ENCODE peak calls at places on chromosomes 12 and 14, in four cellular contexts. V is NCI-H1092 treated with DMSO at 0.1 percent for 48 hours, L is Ammon's horn, T is T-helper 2 cell. A is an unnamed sample.

GRCh38 chr14:99654235-99655000 is 9.5 kb downstream of the HHIPL1 start:
- DNase-seq in L (peak), V (no peak), T (no peak), A (no peak)

GRCh38 chr12:22246438-22246837 is 88.1 kb downstream of the ST8SIA1 start:
- DNase-seq in V (no peak), L (no peak), T (no peak), A (no peak)

GRCh38 chr14:61565836-61566536 is 129.3 kb upstream of the HIF1A start:
- DNase-seq in V (no peak), L (no peak), T (no peak), A (no peak)

GRCh38 chr14:37253905-37254304 is 56.2 kb downstream of the MIPOL1 start:
- DNase-seq in T (no peak), L (no peak), V (no peak), A (no peak)

GRCh38 chr12:79409562-79409961 is 281.2 kb downstream of the PAWR start:
- DNase-seq in V (no peak), L (peak), T (no peak), A (no peak)

GRCh38 chr12:2283910-2284309 is 231.1 kb downstream of the CACNA1C start:
- DNase-seq in T (no peak), L (no peak), V (no peak), A (no peak)

GRCh38 chr14:74244115-74244514 is 4.9 kb downstream of the VSX2 start:
- DNase-seq in T (no peak), L (no peak), V (no peak), A (no peak)

GRCh38 chr12:22709292-22709691 is 84.3 kb downstream of the ETNK1 start:
- DNase-seq in T (peak), V (peak), L (peak), A (no peak)

GRCh38 chr12:121285856-121286255 is 10.7 kb downstream of the CAMKK2 start:
- DNase-seq in T (no peak), V (no peak), L (no peak), A (no peak)

GRCh38 chr14:91127411-91127810 is 13.5 kb downstream of the DGLUCY start:
- DNase-seq in T (no peak), L (no peak), V (no peak), A (no peak)

GRCh38 chr12:26271024-26271423 is 75.7 kb downstream of the SSPN start:
- DNase-seq in V (no peak), L (no peak), T (no peak), A (no peak)

GRCh38 chr14:99382781-99383456 is 97.7 kb downstream of the SETD3 start:
- DNase-seq in T (no peak), L (no peak), V (no peak), A (no peak)

GRCh38 chr14:59278111-59278510 is 89.6 kb downstream of the DAAM1 start:
- DNase-seq in T (peak), V (no peak), L (no peak), A (no peak)

GRCh38 chr12:129520736-129521135 is 383.1 kb downstream of the TMEM132D start:
- DNase-seq in T (no peak), V (no peak), L (no peak), A (no peak)

GRCh38 chr12:83945871-83946270 is 966.7 kb downstream of the SLC6A15 start:
- DNase-seq in T (no peak), V (no peak), L (no peak), A (no peak)

A was measured in T-helper 1 cell.